ENCODE peak calls at places on chromosome 17, in seven cellular contexts. I is suprapubic skin, B is heart left ventricle, V is fibroblast of the aortic adventitia, J is brain microvascular endothelial cell, K is left lung, N is fibroblast of mammary gland. X is an unnamed sample.

GRCh38 chr17:32688221-32688620 is 188.7 kb downstream of the MYO1D start:
- DNase-seq in I (no peak), J (no peak), N (peak), B (no peak), K (no peak), V (no peak), X (no peak)

GRCh38 chr17:59004338-59005111 is 102.2 kb downstream of the TRIM37 start:
- DNase-seq in N (peak), V (peak), K (no peak), J (peak), I (peak), B (no peak), X (peak)

GRCh38 chr17:68865584-68865983 is 89.6 kb downstream of the ABCA8 start:
- DNase-seq in N (no peak), V (no peak), K (no peak), J (no peak), B (no peak), I (no peak), X (no peak)

GRCh38 chr17:82957961-82958491 is 118.2 kb upstream of the ZNF750 start:
- DNase-seq in V (no peak), N (no peak), I (peak), K (peak), B (no peak), J (no peak), X (no peak)

GRCh38 chr17:59786536-59787319 is 79.3 kb downstream of the VMP1 start:
- DNase-seq in K (no peak), J (peak), V (peak), N (peak), B (no peak), I (peak), X (peak)

GRCh38 chr17:49521088-49521450 is 26.0 kb downstream of the NGFR start:
- DNase-seq in B (no peak), V (no peak), J (no peak), I (peak), N (no peak), K (no peak), X (no peak)

GRCh38 chr17:60077226-60077625 is 1.5 kb downstream of the HEATR6 start:
- DNase-seq in K (no peak), J (no peak), N (no peak), V (no peak), B (no peak), I (no peak), X (peak)

GRCh38 chr17:72336804-72337070 is 215.9 kb downstream of the SOX9 start:
- DNase-seq in J (no peak), K (no peak), B (no peak), N (no peak), I (no peak), V (no peak), X (no peak)

GRCh38 chr17:49512296-49513043 is 17.4 kb downstream of the NGFR start:
- DNase-seq in J (no peak), B (no peak), I (no peak), K (peak), V (no peak), N (no peak), X (no peak)

GRCh38 chr17:79558573-79558900 is 52.3 kb downstream of the RBFOX3 start:
- DNase-seq in K (no peak), J (no peak), I (no peak), B (no peak), V (no peak), N (no peak), X (no peak)

GRCh38 chr17:45405250-45406086 is 27.2 kb downstream of the ARHGAP27 start:
- DNase-seq in V (no peak), N (no peak), I (no peak), K (peak), J (no peak), B (no peak), X (peak)

GRCh38 chr17:50065056-50065455 is 9.1 kb downstream of the ITGA3 start:
- DNase-seq in B (no peak), N (no peak), I (no peak), V (no peak), J (no peak), K (no peak), X (no peak)

GRCh38 chr17:49146620-49147306 is 14.2 kb downstream of the B4GALNT2 start:
- DNase-seq in N (peak), B (no peak), V (peak), I (no peak), J (peak), K (no peak), X (peak)

DNA sequence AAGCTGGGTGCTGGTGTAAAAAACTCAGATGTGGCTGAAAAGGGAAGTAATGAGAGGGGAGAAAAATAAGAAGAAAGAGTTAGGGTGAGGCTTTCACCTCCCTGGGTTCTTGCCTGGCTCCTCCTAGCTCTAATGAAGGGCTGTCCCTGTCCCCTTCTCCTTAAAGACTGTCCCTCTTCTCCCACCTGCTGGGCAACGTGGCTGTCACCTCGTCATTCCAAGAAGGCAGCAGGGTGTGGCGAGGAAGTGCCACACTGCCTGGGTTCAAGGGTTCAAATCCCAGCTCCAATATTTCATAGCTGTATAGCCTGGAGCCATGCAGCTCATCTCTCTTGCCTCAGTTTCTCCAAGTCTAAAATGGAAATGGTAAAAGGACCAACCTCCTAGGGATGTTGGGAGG is 122.5 kb upstream of the CACNG5 start:
- DNase-seq in J (no peak), I (no peak), B (no peak), N (no peak), V (no peak), K (no peak), X (no peak)
- TF ChIP-seq CTCF in J (no peak), I (no peak), B (no peak), N (no peak), V (no peak), K (no peak), X (no peak)

GRCh38 chr17:29219378-29220047 is 27.1 kb upstream of the CRYBA1 start:
- DNase-seq in N (peak), B (peak), V (peak), K (no peak), J (peak), I (peak), X (peak)

DNA sequence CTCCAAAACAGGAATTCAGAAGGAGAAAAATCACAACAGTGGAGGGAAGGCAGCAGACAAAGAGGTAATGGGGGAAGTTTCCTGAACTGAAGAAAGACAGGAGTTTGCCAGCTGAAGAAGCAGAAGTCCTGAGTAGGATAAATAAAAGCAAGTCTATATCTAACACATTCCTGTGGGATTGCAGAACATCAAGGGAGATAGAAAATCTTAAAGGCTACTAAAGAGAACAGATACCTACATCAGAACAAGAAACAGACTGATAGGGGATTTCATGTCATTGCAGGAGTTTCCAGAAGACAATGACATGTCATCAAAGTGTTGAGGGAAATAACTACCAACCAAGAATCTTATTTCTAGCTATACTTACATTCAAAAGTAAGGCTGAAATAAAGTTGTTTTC is 21.3 kb upstream of the CRYBA1 start:
- DNase-seq in V (no peak), K (no peak), I (no peak), B (no peak), J (no peak), N (no peak), X (no peak)
- H3K4me3 ChIP-seq in V (no peak), K (no peak), I (no peak), B (no peak), J (no peak), N (no peak), X (no peak)

GRCh38 chr17:37737081-37737480 is 7.8 kb downstream of the HNF1B start:
- DNase-seq in N (peak), I (no peak), J (no peak), B (no peak), V (no peak), K (no peak), X (no peak)
- TF ChIP-seq CTCF in N (peak), I (no peak), J (peak), B (no peak), V (no peak), K (no peak), X (no peak)

DNA sequence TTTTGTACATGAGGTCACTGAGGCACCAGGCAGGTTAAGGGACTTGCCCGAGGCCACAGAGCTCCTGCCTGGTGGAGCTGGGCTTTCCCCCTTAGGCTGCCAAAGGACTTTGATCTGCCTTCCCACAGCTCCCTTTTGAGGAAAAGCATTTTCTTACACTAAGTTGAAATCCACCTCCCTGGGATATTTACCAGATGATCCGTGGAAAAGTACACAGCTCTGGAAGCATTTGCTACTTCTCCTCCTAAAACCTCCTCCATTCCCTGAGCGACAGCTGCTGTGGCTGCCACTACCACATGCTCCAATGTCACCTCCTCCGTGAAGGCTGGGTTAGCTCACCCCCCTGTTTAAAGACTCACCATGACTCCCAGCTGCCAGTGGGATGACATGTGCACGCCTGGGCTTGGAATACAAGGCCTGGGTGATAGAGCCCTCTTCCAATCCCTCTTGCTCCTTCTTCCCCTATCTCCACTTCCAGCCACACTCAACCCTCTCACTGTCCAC is 1.2 kb upstream of the MPRIP start:
- DNase-seq in N (peak), J (peak), I (peak), K (peak), B (no peak), V (peak), X (peak)
- H3K4me3 ChIP-seq in N (peak), J (no peak), I (no peak), K (no peak), B (no peak), V (no peak), X (no peak)

DNA sequence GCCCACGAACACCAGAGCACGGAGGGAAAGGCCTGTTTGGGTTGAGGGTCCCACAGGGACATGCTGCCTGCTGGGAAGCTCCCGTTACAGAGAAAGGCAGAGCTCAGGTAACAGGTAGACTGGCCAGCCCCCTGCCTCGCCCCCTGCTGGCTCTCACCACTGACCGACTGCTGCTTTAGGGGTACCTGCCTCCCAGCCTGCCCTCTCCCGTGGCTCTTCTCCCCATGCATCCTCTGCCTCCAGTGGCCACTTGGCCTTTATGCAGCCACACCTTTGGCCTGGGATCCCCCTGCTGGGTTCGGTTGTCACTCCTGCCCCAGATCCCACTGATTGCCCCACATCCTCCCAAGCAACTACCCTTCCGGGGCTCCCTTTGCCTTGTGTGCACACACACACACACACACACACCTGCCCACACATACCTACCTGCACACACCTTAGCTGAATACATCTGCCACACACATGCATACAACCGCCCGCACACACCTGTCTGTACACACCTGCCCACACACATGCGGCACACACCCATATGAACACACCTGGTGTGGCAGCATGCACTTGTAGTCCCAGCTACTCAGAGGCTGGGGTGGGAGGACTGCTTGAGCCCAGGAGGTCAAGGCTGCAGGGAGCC is 7.1 kb downstream of the MCRIP1 start:
- DNase-seq in B (no peak), K (no peak), V (no peak), I (no peak), J (no peak), N (no peak), X (no peak)
- TF ChIP-seq CTCF in B (no peak), K (no peak), V (no peak), I (no peak), J (peak), N (no peak), X (no peak)

X was measured in fibroblast of villous mesenchyme.